ENCODE peak calls at places on chromosome 18, in nine cellular contexts. G is foreskin fibroblast; V is NCI-H2029; M is HCT116; N is activated naive CD8-positive, alpha-beta T cell treated with anti-CD3 and anti-CD28 coated beads for 36 hours; U is NCI-H526; E is DMS153; W is HEK293T; T is activated CD8-positive, alpha-beta memory T cell treated with anti-CD3 and anti-CD28 coated beads for 24 hours. I is an unnamed sample.

GRCh38 chr18:56089607-56090258 is 501.7 kb upstream of the TCF4 start:
- DNase-seq in G (no peak), V (no peak), M (no peak), N (no peak), U (no peak), E (no peak), W (no peak), T (no peak), I (no peak)

GRCh38 chr18:24016643-24017042 is 2.1 kb downstream of the TTC39C start:
- DNase-seq in G (peak), V (no peak), M (peak), N (no peak), U (peak), E (peak), W (peak), T (no peak), I (no peak)

GRCh38 chr18:21163647-21164625 is 52.3 kb upstream of the ROCK1 start:
- DNase-seq in G (peak), V (no peak), M (no peak), N (no peak), U (no peak), E (no peak), W (no peak), T (no peak), I (no peak)

GRCh38 chr18:64589000-64589399 is 440.1 kb upstream of the LINC00305 start:
- DNase-seq in G (no peak), V (no peak), M (no peak), N (no peak), U (no peak), E (no peak), W (no peak), T (no peak), I (no peak)

GRCh38 chr18:12470382-12471090 is 62.8 kb downstream of the PRELID3A start:
- DNase-seq in G (no peak), V (no peak), M (no peak), N (no peak), U (no peak), E (no peak), W (no peak), T (no peak), I (peak)

GRCh38 chr18:58671941-58672565 is 788 bp downstream of the MALT1 start:
- DNase-seq in G (peak), V (no peak), M (no peak), N (no peak), U (peak), E (peak), W (peak), T (no peak), I (no peak)

GRCh38 chr18:26458526-26459232 is 89.7 kb downstream of the KCTD1 start:
- DNase-seq in G (peak), V (peak), M (no peak), N (peak), U (no peak), E (no peak), W (no peak), T (no peak), I (no peak)

GRCh38 chr18:23822590-23823385 is 133.5 kb downstream of the LAMA3 start:
- DNase-seq in G (peak), V (no peak), M (no peak), N (no peak), U (no peak), E (no peak), W (no peak), T (no peak), I (no peak)

GRCh38 chr18:68734311-68734710 is 19.4 kb upstream of the TMX3 start:
- DNase-seq in G (peak), V (no peak), M (no peak), N (no peak), U (no peak), E (no peak), W (no peak), T (no peak), I (no peak)

GRCh38 chr18:32355896-32356295 is 114.8 kb downstream of the GAREM1 start:
- DNase-seq in G (peak), V (no peak), M (no peak), N (no peak), U (no peak), E (no peak), W (no peak), T (no peak), I (no peak)

GRCh38 chr18:2970762-2971659 is 41.9 kb downstream of the LPIN2 start:
- DNase-seq in G (no peak), V (no peak), M (no peak), N (no peak), U (no peak), E (no peak), W (no peak), T (no peak), I (no peak)

GRCh38 chr18:22831441-22831904 is 101.7 kb upstream of the RBBP8 start:
- DNase-seq in G (peak), V (no peak), M (peak), N (peak), U (no peak), E (no peak), W (no peak), T (no peak), I (no peak)

GRCh38 chr18:22168360-22168921 is 948 bp upstream of the GATA6 start:
- DNase-seq in G (peak), V (no peak), M (no peak), N (peak), U (no peak), E (no peak), W (peak), T (no peak), I (peak)

GRCh38 chr18:34695300-34695699 is 14.8 kb upstream of the DTNA start:
- DNase-seq in G (no peak), V (no peak), M (no peak), N (no peak), U (peak), E (peak), W (peak), T (no peak), I (no peak)

GRCh38 chr18:13465476-13465875 is 246.9 kb downstream of the LDLRAD4 start:
- DNase-seq in G (no peak), V (no peak), M (no peak), N (no peak), U (no peak), E (no peak), W (no peak), T (no peak), I (no peak)

GRCh38 chr18:389658-390357 is 110.7 kb downstream of the COLEC12 start:
- DNase-seq in G (no peak), V (no peak), M (no peak), N (peak), U (no peak), E (no peak), W (no peak), T (no peak), I (no peak)

GRCh38 chr18:7567487-7568425 is 640 bp downstream of the PTPRM start:
- DNase-seq in G (peak), V (no peak), M (no peak), N (peak), U (no peak), E (no peak), W (peak), T (peak), I (peak)

GRCh38 chr18:52286675-52287074 is 53.3 kb upstream of the DCC start:
- DNase-seq in G (no peak), V (no peak), M (no peak), N (no peak), U (no peak), E (no peak), W (no peak), T (no peak), I (no peak)

GRCh38 chr18:44526705-44527415 is 153.8 kb upstream of the SETBP1 start:
- DNase-seq in G (no peak), V (no peak), M (no peak), N (no peak), U (no peak), E (no peak), W (no peak), T (no peak), I (no peak)

GRCh38 chr18:46222093-46222492 is 117.9 kb downstream of the HAUS1 start:
- DNase-seq in G (no peak), V (no peak), M (no peak), N (no peak), U (no peak), E (no peak), W (no peak), T (no peak), I (no peak)

GRCh38 chr18:42159146-42159545 is 204.1 kb downstream of the PIK3C3 start:
- DNase-seq in G (no peak), V (no peak), M (no peak), N (no peak), U (no peak), E (no peak), W (no peak), T (no peak), I (no peak)

GRCh38 chr18:58842978-58843661 is 21.6 kb upstream of the ZNF532 start:
- DNase-seq in G (no peak), V (no peak), M (no peak), N (no peak), U (no peak), E (no peak), W (no peak), T (no peak), I (no peak)

GRCh38 chr18:52000435-52000834 is 339.6 kb upstream of the DCC start:
- DNase-seq in G (no peak), V (no peak), M (no peak), N (no peak), U (no peak), E (no peak), W (no peak), T (no peak), I (no peak)

GRCh38 chr18:73549236-73549635 is 598.4 kb downstream of the FBXO15 start:
- DNase-seq in G (peak), V (no peak), M (no peak), N (no peak), U (no peak), E (no peak), W (no peak), T (no peak), I (no peak)

GRCh38 chr18:79616651-79617518 is 62.7 kb upstream of the CTDP1 start:
- DNase-seq in G (peak), V (no peak), M (no peak), N (no peak), U (no peak), E (no peak), W (no peak), T (no peak), I (no peak)

GRCh38 chr18:54561864-54562263 is 29.2 kb upstream of the DYNAP start:
- DNase-seq in G (no peak), V (no peak), M (no peak), N (no peak), U (no peak), E (no peak), W (no peak), T (no peak), I (no peak)

GRCh38 chr18:23710068-23710527 is 20.8 kb downstream of the LAMA3 start:
- DNase-seq in G (no peak), V (no peak), M (peak), N (no peak), U (no peak), E (no peak), W (no peak), T (no peak), I (no peak)

GRCh38 chr18:46319793-46320192 is 215.6 kb downstream of the HAUS1 start:
- DNase-seq in G (no peak), V (no peak), M (no peak), N (no peak), U (no peak), E (no peak), W (no peak), T (no peak), I (no peak)

GRCh38 chr18:58338141-58338540 is 290.8 kb downstream of the ALPK2 start:
- DNase-seq in G (no peak), V (no peak), M (no peak), N (no peak), U (no peak), E (no peak), W (no peak), T (no peak), I (no peak)

GRCh38 chr18:48605408-48605845 is 66.6 kb downstream of the CTIF start:
- DNase-seq in G (peak), V (no peak), M (peak), N (no peak), U (no peak), E (no peak), W (peak), T (no peak), I (peak)

GRCh38 chr18:42112657-42113420 is 157.8 kb downstream of the PIK3C3 start:
- DNase-seq in G (no peak), V (no peak), M (no peak), N (no peak), U (no peak), E (no peak), W (no peak), T (no peak), I (no peak)

GRCh38 chr18:9708057-9708881 is at the start of gene RAB31:
- DNase-seq in G (peak), V (no peak), M (no peak), N (peak), U (no peak), E (no peak), W (peak), T (no peak), I (peak)

GRCh38 chr18:8730080-8730827 is 24.9 kb downstream of the MTCL1 start:
- DNase-seq in G (no peak), V (no peak), M (peak), N (no peak), U (no peak), E (no peak), W (peak), T (no peak), I (no peak)

GRCh38 chr18:60022671-60023276 is 123.0 kb downstream of the PMAIP1 start:
- DNase-seq in G (no peak), V (no peak), M (no peak), N (no peak), U (no peak), E (no peak), W (no peak), T (no peak), I (no peak)

GRCh38 chr18:9025104-9025838 is 77.2 kb upstream of the NDUFV2 start:
- DNase-seq in G (peak), V (no peak), M (peak), N (no peak), U (no peak), E (no peak), W (no peak), T (no peak), I (no peak)

GRCh38 chr18:45839415-45840395 is 14.2 kb downstream of the SIGLEC15 start:
- DNase-seq in G (peak), V (peak), M (peak), N (no peak), U (peak), E (peak), W (peak), T (no peak), I (peak)

I was measured in D341Med.